ENCODE peak calls at places on chromosomes 11 and 22, in seven cellular contexts. One of them, this sample, is unnamed.
A peak's percentile ranks its signal among the peaks of the same experiment; 100 is the strongest.

GRCh38 chr11:64201524-64201923 is 5.0 kb upstream of the FERMT3 start:
- DNase-seq in ovary: no peak
- DNase-seq in uterus: no peak
- DNase-seq in transverse colon: no peak
- DNase-seq in heart left ventricle: no peak
- DNase-seq in sigmoid colon: no peak
- DNase-seq in stomach: no peak
- DNase-seq in this sample: no peak

GRCh38 chr11:34411786-34412185 is 26.9 kb upstream of the CAT start:
- DNase-seq in ovary: no peak
- DNase-seq in uterus: no peak
- DNase-seq in transverse colon: no peak
- DNase-seq in heart left ventricle: no peak
- DNase-seq in sigmoid colon: no peak
- DNase-seq in stomach: no peak
- DNase-seq in this sample: no peak

GRCh38 chr11:128715691-128716153 is 21.9 kb downstream of the FLI1 start:
- DNase-seq in ovary: no peak
- DNase-seq in uterus: peak; percentile 34
- DNase-seq in transverse colon: no peak
- DNase-seq in heart left ventricle: peak; percentile 52
- DNase-seq in sigmoid colon: no peak
- DNase-seq in stomach: no peak
- DNase-seq in this sample: no peak

GRCh38 chr11:8757533-8757932 is 74.9 kb downstream of the RPL27A start:
- DNase-seq in ovary: no peak
- DNase-seq in uterus: no peak
- DNase-seq in transverse colon: no peak
- DNase-seq in heart left ventricle: no peak
- DNase-seq in sigmoid colon: peak; percentile 54
- DNase-seq in stomach: no peak
- DNase-seq in this sample: no peak

GRCh38 chr11:94519478-94520084 is 7.3 kb downstream of the C11orf97 start:
- DNase-seq in ovary: no peak
- DNase-seq in uterus: no peak
- DNase-seq in transverse colon: no peak
- DNase-seq in heart left ventricle: no peak
- DNase-seq in sigmoid colon: no peak
- DNase-seq in stomach: no peak
- DNase-seq in this sample: no peak

GRCh38 chr11:21928834-21929233 is 264.1 kb upstream of the ANO5 start:
- DNase-seq in ovary: no peak
- DNase-seq in uterus: no peak
- DNase-seq in transverse colon: no peak
- DNase-seq in heart left ventricle: no peak
- DNase-seq in sigmoid colon: no peak
- DNase-seq in stomach: no peak
- DNase-seq in this sample: no peak

GRCh38 chr11:63767415-63768231 is 952 bp downstream of the ZFTA start:
- DNase-seq in ovary: peak; percentile 76
- DNase-seq in uterus: peak; percentile 85
- DNase-seq in transverse colon: peak; percentile 53
- DNase-seq in heart left ventricle: peak; percentile 69
- DNase-seq in sigmoid colon: peak; percentile 85
- DNase-seq in stomach: no peak
- DNase-seq in this sample: peak; percentile 87

GRCh38 chr22:31637938-31638618 is 23.9 kb downstream of the PISD start:
- DNase-seq in ovary: no peak
- DNase-seq in uterus: no peak
- DNase-seq in transverse colon: peak; percentile 52
- DNase-seq in heart left ventricle: peak; percentile 59
- DNase-seq in sigmoid colon: no peak
- DNase-seq in stomach: no peak
- DNase-seq in this sample: no peak

GRCh38 chr11:12725863-12726666 is 51.8 kb downstream of the TEAD1 start:
- DNase-seq in ovary: no peak
- DNase-seq in uterus: no peak
- DNase-seq in transverse colon: no peak
- DNase-seq in heart left ventricle: no peak
- DNase-seq in sigmoid colon: no peak
- DNase-seq in stomach: no peak
- DNase-seq in this sample: no peak

GRCh38 chr11:1072821-1073231 is 1.8 kb upstream of the MUC2 start:
- DNase-seq in ovary: no peak
- DNase-seq in uterus: peak; percentile 7
- DNase-seq in transverse colon: no peak
- DNase-seq in heart left ventricle: no peak
- DNase-seq in sigmoid colon: peak; percentile 33
- DNase-seq in stomach: no peak
- DNase-seq in this sample: no peak

GRCh38 chr22:45946805-45947600 is 30.0 kb downstream of the WNT7B start:
- DNase-seq in ovary: no peak
- DNase-seq in uterus: no peak
- DNase-seq in transverse colon: no peak
- DNase-seq in heart left ventricle: no peak
- DNase-seq in sigmoid colon: no peak
- DNase-seq in stomach: no peak
- DNase-seq in this sample: no peak

GRCh38 chr11:70577948-70578347 is 179.6 kb downstream of the CTTN start:
- DNase-seq in ovary: no peak
- DNase-seq in uterus: no peak
- DNase-seq in transverse colon: no peak
- DNase-seq in heart left ventricle: peak; percentile 9
- DNase-seq in sigmoid colon: peak; percentile 39
- DNase-seq in stomach: no peak
- DNase-seq in this sample: no peak

GRCh38 chr11:130737866-130738431 is 178.3 kb downstream of the SNX19 start:
- DNase-seq in ovary: peak; percentile 16
- DNase-seq in uterus: peak; percentile 34
- DNase-seq in transverse colon: no peak
- DNase-seq in heart left ventricle: peak; percentile 79
- DNase-seq in sigmoid colon: peak; percentile 58
- DNase-seq in stomach: peak; percentile 43
- DNase-seq in this sample: peak; percentile 60

GRCh38 chr11:28606930-28607329 is 498.7 kb downstream of the METTL15 start:
- DNase-seq in ovary: no peak
- DNase-seq in uterus: peak; percentile 13
- DNase-seq in transverse colon: no peak
- DNase-seq in heart left ventricle: no peak
- DNase-seq in sigmoid colon: no peak
- DNase-seq in stomach: no peak
- DNase-seq in this sample: no peak

GRCh38 chr11:14075118-14075601 is 112.6 kb downstream of the SPON1 start:
- DNase-seq in ovary: no peak
- DNase-seq in uterus: no peak
- DNase-seq in transverse colon: no peak
- DNase-seq in heart left ventricle: no peak
- DNase-seq in sigmoid colon: no peak
- DNase-seq in stomach: no peak
- DNase-seq in this sample: no peak

GRCh38 chr22:22346401-22347107 is 102.0 kb downstream of the VPREB1 start:
- DNase-seq in ovary: no peak
- DNase-seq in uterus: no peak
- DNase-seq in transverse colon: no peak
- DNase-seq in heart left ventricle: no peak
- DNase-seq in sigmoid colon: no peak
- DNase-seq in stomach: no peak
- DNase-seq in this sample: no peak

GRCh38 chr22:46560696-46561295 is 23.4 kb upstream of the CELSR1 start:
- DNase-seq in ovary: no peak
- DNase-seq in uterus: no peak
- DNase-seq in transverse colon: no peak
- DNase-seq in heart left ventricle: no peak
- DNase-seq in sigmoid colon: no peak
- DNase-seq in stomach: no peak
- DNase-seq in this sample: no peak

DNA sequence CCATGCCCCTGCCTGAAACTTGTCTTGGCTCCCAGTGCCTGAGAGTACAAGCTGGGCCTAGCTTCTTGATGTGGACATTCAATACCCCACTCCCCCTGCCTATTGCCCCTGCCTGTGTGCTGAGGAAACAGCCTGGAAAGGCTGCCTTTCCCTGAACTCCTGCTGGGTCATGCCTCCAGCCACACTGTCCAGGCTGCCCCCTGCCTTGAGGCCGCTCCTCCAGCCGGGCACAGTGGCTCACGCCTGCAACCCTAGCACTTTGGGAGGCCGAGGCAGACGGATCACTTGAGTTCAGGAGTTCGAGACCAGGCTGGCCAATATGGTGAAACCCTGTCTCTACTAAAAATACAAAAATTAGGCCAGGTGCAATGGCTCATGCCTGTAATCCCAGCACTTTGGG is 10.1 kb downstream of the CCS start:
- DNase-seq in ovary: no peak
- DNase-seq in uterus: no peak
- DNase-seq in transverse colon: no peak
- DNase-seq in heart left ventricle: no peak
- DNase-seq in sigmoid colon: no peak
- DNase-seq in stomach: no peak
- DNase-seq in this sample: no peak
- H3K27ac ChIP-seq in ovary: no peak overlapping the region
- H3K27ac ChIP-seq in uterus: no peak overlapping the region
- H3K27ac ChIP-seq in transverse colon: no peak overlapping the region
- H3K27ac ChIP-seq in heart left ventricle: no peak overlapping the region
- H3K27ac ChIP-seq in sigmoid colon: no peak overlapping the region
- H3K27ac ChIP-seq in stomach: no peak overlapping the region
- H3K27ac ChIP-seq in this sample: peak overlapping the region; percentile 5

DNA sequence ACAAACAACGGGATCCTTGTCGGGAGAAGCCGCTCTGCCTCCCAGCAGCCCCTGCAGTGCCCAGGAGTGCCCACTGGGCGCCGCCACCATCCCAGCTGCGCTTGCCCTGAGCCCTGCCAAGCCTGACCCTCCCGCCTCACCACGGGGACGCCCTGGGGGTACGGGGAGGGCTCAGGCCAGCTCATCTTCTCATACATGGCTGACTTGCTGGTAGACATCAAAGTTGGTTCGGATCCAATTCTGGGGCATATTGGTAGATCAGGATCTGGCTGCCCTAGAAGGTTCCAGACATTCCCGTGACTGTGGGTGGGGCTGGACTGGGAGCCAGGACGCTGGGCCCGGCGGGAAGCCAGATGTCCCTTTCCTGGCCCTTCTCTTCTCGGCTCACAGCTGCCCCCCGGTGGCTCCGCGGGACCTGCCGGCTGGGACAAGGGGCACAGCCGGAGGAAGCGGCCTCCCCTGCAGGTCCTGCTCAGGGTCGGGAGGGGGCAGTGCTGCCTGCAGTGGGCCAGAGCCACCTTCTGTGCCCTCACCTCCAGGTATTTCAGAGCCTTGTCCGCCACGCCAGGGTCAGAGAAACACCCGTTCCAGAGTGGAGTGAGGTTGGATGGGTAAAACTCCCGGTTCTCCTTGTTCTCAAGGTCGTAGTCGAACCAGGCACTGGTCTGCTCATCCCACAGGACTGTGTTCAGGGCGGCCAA is 10.6 kb upstream of the TREH start:
- DNase-seq in ovary: peak; percentile 77
- DNase-seq in uterus: peak; percentile 77
- DNase-seq in transverse colon: peak; percentile 85
- DNase-seq in heart left ventricle: peak; percentile 95
- DNase-seq in sigmoid colon: peak; percentile 90
- DNase-seq in stomach: peak; percentile 84
- DNase-seq in this sample: peak; percentile 81
- TF ChIP-seq POLR2A in ovary: no peak
- TF ChIP-seq POLR2A in uterus: no peak
- TF ChIP-seq POLR2A in transverse colon: no peak
- TF ChIP-seq POLR2A in heart left ventricle: no peak
- TF ChIP-seq POLR2A in sigmoid colon: no peak
- TF ChIP-seq POLR2A in stomach: no peak
- TF ChIP-seq POLR2A in this sample: no peak

GRCh38 chr22:49382451-49382735 is 445.3 kb downstream of the BRD1 start:
- DNase-seq in ovary: no peak
- DNase-seq in uterus: no peak
- DNase-seq in transverse colon: no peak
- DNase-seq in heart left ventricle: no peak
- DNase-seq in sigmoid colon: peak; percentile 46
- DNase-seq in stomach: peak; percentile 8
- DNase-seq in this sample: no peak

GRCh38 chr22:49377306-49377705 is 450.4 kb downstream of the BRD1 start:
- DNase-seq in ovary: no peak
- DNase-seq in uterus: no peak
- DNase-seq in transverse colon: no peak
- DNase-seq in heart left ventricle: no peak
- DNase-seq in sigmoid colon: no peak
- DNase-seq in stomach: peak; percentile 22
- DNase-seq in this sample: no peak

GRCh38 chr22:49381595-49382450 is 445.9 kb downstream of the BRD1 start:
- DNase-seq in ovary: no peak
- DNase-seq in uterus: no peak
- DNase-seq in transverse colon: no peak
- DNase-seq in heart left ventricle: no peak
- DNase-seq in sigmoid colon: peak; percentile 25
- DNase-seq in stomach: peak; percentile 14
- DNase-seq in this sample: no peak

GRCh38 chr22:49380828-49381114 is 446.9 kb downstream of the BRD1 start:
- DNase-seq in ovary: no peak
- DNase-seq in uterus: no peak
- DNase-seq in transverse colon: no peak
- DNase-seq in heart left ventricle: no peak
- DNase-seq in sigmoid colon: no peak
- DNase-seq in stomach: peak; percentile 17
- DNase-seq in this sample: no peak

GRCh38 chr22:49380095-49380827 is 447.4 kb downstream of the BRD1 start:
- DNase-seq in ovary: no peak
- DNase-seq in uterus: no peak
- DNase-seq in transverse colon: no peak
- DNase-seq in heart left ventricle: no peak
- DNase-seq in sigmoid colon: no peak
- DNase-seq in stomach: no peak
- DNase-seq in this sample: no peak
- H3K27ac ChIP-seq in ovary: no peak overlapping the region
- H3K27ac ChIP-seq in uterus: no peak overlapping the region
- H3K27ac ChIP-seq in transverse colon: no peak overlapping the region
- H3K27ac ChIP-seq in heart left ventricle: no peak overlapping the region
- H3K27ac ChIP-seq in sigmoid colon: no peak overlapping the region
- H3K27ac ChIP-seq in stomach: no peak overlapping the region
- H3K27ac ChIP-seq in this sample: no peak overlapping the region

DNA sequence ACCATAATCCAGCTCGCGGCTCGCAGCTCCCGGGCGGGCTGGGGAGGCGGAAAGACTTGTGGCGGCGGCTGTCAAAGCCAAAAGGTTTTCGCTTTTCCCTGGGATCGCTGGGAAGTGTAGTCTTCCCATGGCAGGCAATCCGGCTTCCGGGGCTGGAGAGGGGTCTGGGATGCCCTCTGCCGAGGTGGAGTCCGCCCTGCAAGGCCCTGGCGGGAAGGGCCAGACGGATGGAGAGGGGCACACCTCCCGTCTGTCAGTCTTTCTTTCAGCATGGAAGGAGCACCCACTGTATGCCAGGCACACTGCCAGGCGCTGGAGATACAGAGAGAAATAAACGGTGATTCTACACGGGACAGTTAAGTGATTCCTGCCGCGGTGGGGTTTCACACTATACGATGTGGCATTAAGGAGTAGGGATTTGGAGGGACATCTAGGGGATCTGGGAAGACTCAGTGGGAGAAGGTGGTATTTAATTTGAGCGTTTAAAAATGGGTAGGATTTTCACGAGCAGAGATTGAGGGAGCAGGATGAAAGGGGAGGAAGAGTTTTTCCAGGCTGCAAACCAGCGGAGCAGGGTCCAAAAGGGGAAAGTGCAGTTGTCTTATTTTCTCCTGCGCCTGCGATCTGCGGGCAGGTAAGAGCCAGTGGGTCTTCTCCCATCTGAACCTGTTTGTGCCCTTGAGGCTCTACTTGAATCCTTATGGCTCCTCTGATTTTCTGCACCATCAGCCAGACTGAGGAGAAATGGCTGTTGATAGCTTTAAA is at the start of gene BACE1:
- DNase-seq in ovary: peak; percentile 86
- DNase-seq in uterus: peak; percentile 85
- DNase-seq in transverse colon: peak; percentile 68
- DNase-seq in heart left ventricle: peak; percentile 89
- DNase-seq in sigmoid colon: peak; percentile 92
- DNase-seq in stomach: peak; percentile 77
- DNase-seq in this sample: peak; percentile 89
- TF ChIP-seq POLR2A in ovary: peak; percentile 37
- TF ChIP-seq POLR2A in uterus: peak; percentile 18
- TF ChIP-seq POLR2A in transverse colon: no peak
- TF ChIP-seq POLR2A in heart left ventricle: no peak
- TF ChIP-seq POLR2A in sigmoid colon: no peak
- TF ChIP-seq POLR2A in stomach: no peak
- TF ChIP-seq POLR2A in this sample: no peak